ENCODE peak calls at places on chromosomes 16 and 17, in ten cellular contexts. E is prostate gland, I is H1, R is SK-N-SH, X is Panc1, S is HCT116, L is transverse colon, B is endothelial cell of umbilical vein, J is spleen, M is K562. K is an unnamed sample.

GRCh38 chr16:54090602-54091001 is 196.0 kb downstream of the IRX3 start:
- DNase-seq in E (no peak), I (no peak), R (no peak), X (no peak), S (no peak), L (no peak), B (no peak), J (no peak), M (no peak), K (no peak)

GRCh38 chr17:31857920-31858646 is 961 bp downstream of the COPRS start:
- DNase-seq in E (no peak), I (no peak), R (no peak), X (no peak), S (no peak), L (no peak), B (no peak), J (no peak), M (no peak), K (no peak)

GRCh38 chr16:69376393-69377059 is 9.3 kb downstream of the TERF2 start:
- DNase-seq in E (no peak), I (no peak), R (no peak), X (no peak), S (no peak), L (no peak), B (no peak), J (no peak), M (no peak), K (no peak)

GRCh38 chr16:47966325-47966724 is 189.5 kb downstream of the ABCC12 start:
- DNase-seq in E (no peak), I (peak; percentile 17), R (no peak), X (no peak), S (no peak), L (no peak), B (no peak), J (no peak), M (no peak), K (no peak)

GRCh38 chr17:46943511-46944393 is 20.8 kb downstream of the GOSR2 start:
- DNase-seq in E (no peak), I (peak; percentile 57), R (peak; percentile 48), X (no peak), S (no peak), L (no peak), B (peak; percentile 35), J (no peak), M (peak; percentile 37), K (no peak)

GRCh38 chr16:58815188-58815888 is 81.2 kb upstream of the GOT2 start:
- DNase-seq in E (no peak), I (no peak), R (no peak), X (no peak), S (no peak), L (no peak), B (no peak), J (no peak), M (no peak), K (no peak)

GRCh38 chr17:32157225-32157624 is 14.9 kb downstream of the RHOT1 start:
- DNase-seq in E (no peak), I (no peak), R (no peak), X (no peak), S (no peak), L (no peak), B (no peak), J (no peak), M (no peak), K (no peak)

GRCh38 chr17:18182978-18183333 is 672 bp upstream of the ALKBH5 start:
- DNase-seq in E (peak; percentile 69), I (peak; percentile 81), R (peak; percentile 83), X (no peak), S (no peak), L (peak; percentile 82), B (no peak), J (peak; percentile 97), M (peak; percentile 64), K (peak; percentile 80)

GRCh38 chr17:76597156-76598003 is 11.7 kb upstream of the ST6GALNAC2 start:
- DNase-seq in E (peak; percentile 79), I (no peak), R (no peak), X (no peak), S (no peak), L (no peak), B (no peak), J (no peak), M (no peak), K (peak; percentile 88)

GRCh38 chr16:58028541-58029070 is 3.1 kb downstream of the MMP15 start:
- DNase-seq in E (no peak), I (no peak), R (peak; percentile 9), X (no peak), S (no peak), L (no peak), B (no peak), J (peak; percentile 75), M (no peak), K (no peak)

GRCh38 chr17:48532261-48532660 is 1.4 kb upstream of the HOXB1 start:
- DNase-seq in E (no peak), I (no peak), R (no peak), X (no peak), S (no peak), L (no peak), B (no peak), J (no peak), M (no peak), K (no peak)

GRCh38 chr16:4415538-4416199 is 727 bp downstream of the CORO7 start:
- DNase-seq in E (peak; percentile 19), I (peak; percentile 67), R (peak; percentile 77), X (no peak), S (no peak), L (peak; percentile 72), B (peak; percentile 43), J (peak; percentile 95), M (peak; percentile 71), K (no peak)

GRCh38 chr17:28950017-28950751 is 1.1 kb downstream of the PHF12 start:
- DNase-seq in E (peak; percentile 42), I (peak; percentile 73), R (peak; percentile 59), X (no peak), S (no peak), L (peak; percentile 61), B (peak; percentile 54), J (peak; percentile 94), M (peak; percentile 41), K (peak; percentile 56)

GRCh38 chr17:62805234-62805633 is 2.9 kb downstream of the MARCHF10 start:
- DNase-seq in E (no peak), I (no peak), R (no peak), X (no peak), S (no peak), L (no peak), B (no peak), J (no peak), M (no peak), K (no peak)

GRCh38 chr16:55968221-55968620 is 93.0 kb upstream of the CES5A start:
- DNase-seq in E (no peak), I (no peak), R (no peak), X (no peak), S (no peak), L (no peak), B (no peak), J (no peak), M (no peak), K (no peak)

DNA sequence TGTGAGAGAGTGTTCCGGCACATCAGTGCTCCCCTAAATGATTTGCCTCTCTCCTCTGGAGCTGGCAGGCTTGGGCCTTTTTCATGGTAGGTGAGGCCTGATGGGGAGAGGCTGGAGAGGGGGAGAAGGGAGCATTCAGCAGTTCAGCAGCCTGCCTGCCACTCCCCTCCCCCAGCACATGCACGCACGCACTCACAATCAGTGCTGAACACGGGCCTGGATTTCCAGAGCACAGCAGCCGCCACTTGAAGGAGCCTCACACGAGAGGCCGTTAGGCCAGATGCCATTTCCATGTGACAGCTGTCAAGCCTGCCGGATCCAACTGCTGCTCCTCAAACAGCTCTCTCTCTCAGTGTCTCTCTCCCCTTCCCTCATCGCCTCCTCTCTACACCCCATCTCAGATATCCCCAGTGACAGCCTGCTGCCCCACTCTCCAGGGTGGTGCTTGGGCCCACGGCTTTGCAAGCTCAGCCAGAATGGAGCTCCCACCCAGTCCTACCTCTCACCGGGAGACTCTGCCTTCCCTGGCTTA is 226.4 kb downstream of the CCDC182 start:
- DNase-seq in E (no peak), I (no peak), R (peak; percentile 74), X (no peak), S (no peak), L (no peak), B (no peak), J (no peak), M (no peak), K (no peak)
- H3K4me3 ChIP-seq in E (no peak overlapping the region), I (no peak overlapping the region), R (no peak overlapping the region), X (no peak overlapping the region), S (no peak overlapping the region), L (no peak overlapping the region), B (no peak overlapping the region), J (no peak overlapping the region), M (no peak overlapping the region), K (no peak overlapping the region)

GRCh38 chr16:66964049-66964448 is 3.0 kb downstream of the CES3 start:
- DNase-seq in E (no peak), I (no peak), R (no peak), X (no peak), S (no peak), L (no peak), B (no peak), J (no peak), M (no peak), K (no peak)

GRCh38 chr16:66960270-66960669 is 796 bp upstream of the CES3 start:
- DNase-seq in E (no peak), I (no peak), R (no peak), X (no peak), S (no peak), L (no peak), B (no peak), J (no peak), M (no peak), K (no peak)

GRCh38 chr16:66958857-66959644 is 2.0 kb upstream of the CES3 start:
- DNase-seq in E (no peak), I (no peak), R (no peak), X (no peak), S (no peak), L (no peak), B (no peak), J (no peak), M (no peak), K (no peak)

GRCh38 chr16:66959645-66960177 is 1.4 kb upstream of the CES3 start:
- DNase-seq in E (no peak), I (no peak), R (no peak), X (no peak), S (no peak), L (no peak), B (no peak), J (no peak), M (no peak), K (no peak)

GRCh38 chr16:66961065-66961744 is at the start of gene CES3:
- DNase-seq in E (no peak), I (peak; percentile 87), R (peak; percentile 82), X (peak; percentile 27), S (peak; percentile 75), L (peak; percentile 89), B (peak; percentile 46), J (no peak), M (peak; percentile 86), K (no peak)
- TF ChIP-seq POLR2AphosphoS5 in E (no peak), I (no peak), R (no peak), X (no peak), S (peak; percentile 68), L (peak; percentile 86), B (no peak), J (no peak), M (no peak), K (no peak)

GRCh38 chr16:81551821-81552304 is 107.3 kb downstream of the CMIP start:
- DNase-seq in E (no peak), I (no peak), R (peak; percentile 80), X (no peak), S (no peak), L (no peak), B (peak; percentile 64), J (no peak), M (no peak), K (no peak)
- H3K4me1 ChIP-seq in E (peaks cover 10% of the 10 kb centered on the region), I (no peaks in the 10 kb centered on the region), R (peaks cover 43% of the 10 kb centered on the region), X (peaks cover 29% of the 10 kb centered on the region), S (peaks cover 21% of the 10 kb centered on the region), L (peaks cover 16% of the 10 kb centered on the region), B (peaks cover 46% of the 10 kb centered on the region), J (peaks cover 64% of the 10 kb centered on the region), M (peaks cover 21% of the 10 kb centered on the region), K (peaks cover 5% of the 10 kb centered on the region)

GRCh38 chr17:75549246-75550138 is 24.0 kb downstream of the LLGL2 start:
- DNase-seq in E (peak; percentile 88), I (peak; percentile 86), R (no peak), X (no peak), S (peak; percentile 63), L (peak; percentile 87), B (no peak), J (no peak), M (no peak), K (peak; percentile 88)
- H3K4me3 ChIP-seq in E (peak overlapping the region; percentile 6), I (peak overlapping the region; percentile 42), R (no peak overlapping the region), X (no peak overlapping the region), S (peak overlapping the region; percentile 50), L (no peak overlapping the region), B (no peak overlapping the region), J (no peak overlapping the region), M (no peak overlapping the region), K (peak overlapping the region; percentile 11)

K was measured in breast epithelium.